ENCODE peak calls at places on chromosome 21, in ten cellular contexts. P is transverse colon, A is breast epithelium, I is upper lobe of left lung, H is stomach, G is endothelial cell of umbilical vein, R is esophagus muscularis mucosa, B is HCT116, Y is suprapubic skin, K is prostate gland. W is an unnamed sample.

GRCh38 chr21:34073749-34074282 is 438 bp downstream of the MRPS6 start:
- DNase-seq in I (peak; percentile 39), K (peak; percentile 13), H (peak; percentile 38), R (no peak), Y (no peak), B (no peak), A (no peak), P (peak; percentile 52), G (peak; percentile 10), W (peak; percentile 90)

GRCh38 chr21:14538477-14538876 is 7.6 kb downstream of the SAMSN1 start:
- DNase-seq in I (no peak), Y (no peak), K (no peak), H (no peak), G (no peak), R (no peak), B (no peak), A (no peak), P (no peak), W (no peak)

GRCh38 chr21:44883250-44883649 is 9.8 kb upstream of the PTTG1IP start:
- DNase-seq in H (no peak), R (no peak), B (no peak), A (no peak), P (no peak), G (no peak), I (no peak), Y (no peak), K (no peak), W (peak; percentile 77)

GRCh38 chr21:46161180-46161799 is 5.9 kb upstream of the FTCD start:
- DNase-seq in R (no peak), H (peak; percentile 21), A (no peak), B (no peak), I (no peak), G (no peak), K (no peak), Y (peak; percentile 74), P (peak; percentile 5), W (peak; percentile 48)

GRCh38 chr21:18522181-18522771 is 118.7 kb upstream of the TMPRSS15 start:
- DNase-seq in B (no peak), I (no peak), K (no peak), P (no peak), A (no peak), H (no peak), Y (no peak), G (peak; percentile 26), R (no peak), W (no peak)

GRCh38 chr21:45281411-45282282 is 6.0 kb downstream of the POFUT2 start:
- DNase-seq in R (no peak), A (no peak), K (no peak), B (no peak), H (peak; percentile 17), P (peak; percentile 6), I (peak; percentile 17), G (no peak), Y (peak; percentile 75), W (peak; percentile 71)

GRCh38 chr21:34983680-34984086 is 65.4 kb downstream of the RUNX1 start:
- DNase-seq in A (no peak), H (no peak), K (no peak), B (no peak), I (no peak), G (peak; percentile 40), Y (no peak), R (no peak), P (no peak), W (no peak)

GRCh38 chr21:26888256-26888655 is 43.0 kb upstream of the ADAMTS1 start:
- DNase-seq in I (no peak), A (no peak), K (no peak), H (no peak), Y (no peak), R (no peak), G (no peak), B (no peak), P (no peak), W (no peak)

GRCh38 chr21:29302340-29302991 is 3.7 kb downstream of the BACH1 start:
- DNase-seq in Y (no peak), I (no peak), A (no peak), R (peak; percentile 74), B (no peak), K (peak; percentile 50), H (no peak), P (no peak), G (no peak), W (no peak)

DNA sequence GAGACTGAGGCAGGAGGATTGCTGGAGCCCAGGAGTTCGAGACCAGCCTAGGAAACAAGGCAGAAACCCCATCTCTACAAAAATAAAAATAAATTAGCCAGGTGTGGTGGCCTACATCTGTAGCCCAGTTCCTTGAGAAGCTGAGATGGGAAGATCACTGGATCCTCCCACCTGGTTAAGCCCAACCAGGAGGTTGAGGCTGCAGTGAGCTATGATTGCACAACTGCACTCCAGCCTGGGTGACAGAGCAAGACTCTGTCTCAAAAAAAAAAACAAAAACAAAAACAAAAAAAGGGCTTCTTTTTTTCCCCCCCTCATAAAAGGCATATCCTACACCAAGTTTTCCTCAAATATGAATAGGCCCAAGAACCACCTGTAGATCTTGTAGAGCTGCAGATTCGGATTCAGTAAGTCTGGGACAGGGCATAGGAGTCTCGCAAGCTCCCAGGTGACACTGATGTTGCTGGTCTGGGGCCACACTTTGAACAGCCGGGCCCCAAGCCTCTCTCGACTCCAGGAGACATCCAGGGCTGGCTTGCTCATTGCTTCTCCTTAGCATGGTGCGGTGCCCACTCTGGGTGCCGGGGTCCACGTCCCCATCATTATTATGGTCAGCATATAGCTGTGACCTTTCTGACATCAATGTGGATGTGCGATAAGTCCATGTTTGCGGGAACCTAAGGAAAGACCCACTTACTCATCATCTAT is 22.1 kb upstream of the UMODL1 start:
- DNase-seq in H (no peak), B (no peak), K (no peak), R (no peak), G (no peak), P (no peak), A (no peak), Y (no peak), I (no peak), W (peak; percentile 47)
- TF ChIP-seq POLR2A in H (no peak), B (no peak), K (no peak), R (no peak), G (no peak), P (no peak), A (no peak), Y (no peak), I (no peak), W (no peak)

DNA sequence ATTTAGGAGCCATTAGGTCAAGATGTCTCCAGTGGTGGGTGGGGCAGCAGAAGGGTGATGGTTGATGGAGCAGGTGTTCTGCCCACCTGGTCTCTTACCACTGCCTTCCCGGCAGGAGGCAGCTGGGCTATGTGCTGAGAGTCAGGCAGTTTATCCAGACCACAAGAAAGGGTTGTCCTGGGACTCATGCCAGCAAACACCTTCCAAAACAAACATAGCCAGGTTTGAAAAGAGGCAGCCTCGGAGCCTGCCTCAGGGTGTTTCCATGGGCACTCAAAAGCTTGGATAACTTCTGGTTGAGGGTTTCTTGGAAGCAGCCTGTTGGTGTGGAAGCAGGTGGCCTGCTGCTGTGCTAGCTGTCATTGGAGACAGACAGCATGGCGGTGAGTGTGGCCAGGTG is 187.2 kb downstream of the PCP4 start:
- DNase-seq in B (no peak), H (peak; percentile 87), P (peak; percentile 68), R (no peak), Y (no peak), K (peak; percentile 94), I (peak; percentile 94), A (peak; percentile 95), G (no peak), W (no peak)
- TF ChIP-seq CTCF in B (no peak), H (no peak), P (no peak), R (no peak), Y (no peak), K (peak; percentile 38), I (no peak), A (no peak), G (no peak), W (no peak)

GRCh38 chr21:38756746-38757145 is 49.0 kb upstream of the ETS2 start:
- DNase-seq in B (no peak), Y (no peak), K (no peak), A (no peak), P (no peak), I (no peak), H (no peak), R (no peak), G (no peak), W (no peak)

GRCh38 chr21:38752051-38752505 is 53.7 kb upstream of the ETS2 start:
- DNase-seq in P (no peak), I (no peak), A (no peak), B (no peak), R (no peak), K (no peak), H (no peak), Y (no peak), G (no peak), W (no peak)

GRCh38 chr21:38758815-38759214 is 46.9 kb upstream of the ETS2 start:
- DNase-seq in A (no peak), Y (no peak), B (no peak), R (no peak), P (no peak), G (no peak), H (peak; percentile 55), I (no peak), K (no peak), W (no peak)

GRCh38 chr21:38751379-38752050 is 54.2 kb upstream of the ETS2 start:
- DNase-seq in G (peak; percentile 30), P (no peak), H (no peak), K (no peak), R (no peak), B (no peak), A (no peak), I (peak; percentile 85), Y (no peak), W (peak; percentile 83)

DNA sequence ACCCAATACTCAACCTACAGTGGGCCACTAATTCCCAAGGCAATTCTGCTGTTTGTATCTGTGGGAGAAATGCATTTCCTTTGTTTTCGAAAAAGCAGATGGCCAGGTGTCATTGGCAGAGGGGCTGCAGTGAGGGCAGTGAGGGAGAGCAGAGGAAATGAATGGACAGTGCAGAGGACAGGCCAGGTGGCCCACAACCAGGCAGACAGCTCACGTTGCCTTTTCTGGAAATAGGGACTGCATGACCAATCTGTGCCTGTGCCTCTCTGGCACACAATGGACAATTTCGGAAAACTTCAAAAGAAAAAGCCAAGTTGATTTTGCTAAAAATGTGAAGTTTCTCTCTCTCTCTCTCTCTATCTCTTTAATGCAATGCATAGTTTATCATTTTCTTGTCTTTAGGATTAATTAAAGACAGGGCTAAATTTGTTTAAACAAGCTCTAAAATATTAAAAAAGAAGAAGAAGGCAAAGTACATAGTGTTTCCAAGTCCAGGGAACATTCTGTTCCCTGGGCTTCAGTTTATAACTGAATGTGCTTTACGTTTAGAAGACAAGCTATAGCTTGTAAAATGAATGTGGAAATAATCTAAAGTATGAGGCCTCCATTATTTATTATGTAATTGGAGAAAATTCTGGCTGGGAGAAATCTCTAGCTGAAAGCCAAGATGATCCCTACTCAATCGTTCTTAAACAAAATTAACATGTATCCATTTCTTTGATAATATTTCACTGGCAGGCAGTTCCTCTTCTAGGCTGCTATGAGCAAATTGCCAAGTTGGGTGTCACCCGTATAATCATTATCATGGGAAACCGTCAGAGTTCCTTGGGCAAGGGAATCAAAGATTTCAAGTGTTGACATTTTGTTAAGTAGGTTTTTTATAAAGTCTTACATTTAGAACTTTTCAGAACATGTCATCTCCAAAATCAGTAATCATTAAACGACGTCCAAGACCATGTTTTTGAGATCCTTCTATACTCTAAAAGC is 52.3 kb upstream of the ETS2 start:
- DNase-seq in H (no peak), K (no peak), R (no peak), B (no peak), I (no peak), G (no peak), P (no peak), Y (no peak), A (no peak), W (no peak)
- TF ChIP-seq POLR2AphosphoS5 in H (peak; percentile 54), K (peak; percentile 84), R (peak; percentile 30), B (no peak), I (no peak), G (no peak), P (peak; percentile 64), Y (peak; percentile 57), A (no peak), W (no peak)

GRCh38 chr21:36155603-36156338 is 853 bp upstream of the DOP1B start:
- DNase-seq in K (peak; percentile 69), Y (no peak), G (no peak), H (peak; percentile 80), I (peak; percentile 89), A (peak; percentile 55), R (no peak), B (no peak), P (peak; percentile 72), W (peak; percentile 90)
- TF ChIP-seq POLR2A in K (peak; percentile 98), Y (peak; percentile 79), G (no peak), H (no peak), I (peak; percentile 84), A (peak; percentile 78), R (peak; percentile 81), B (no peak), P (peak; percentile 98), W (no peak)

W was measured in spleen.